ENCODE peak calls at places on chromosomes 4 and X, in seven cellular contexts. E is NCI-H2029, I is NAMALWA, S is globus pallidus, R is WTC11, M is Calu3, J is NCI-H748 treated with DMSO at 0.1 percent for 48 hours. W is an unnamed sample.

GRCh38 chr4:103499094-103499493 is 220.7 kb downstream of the TACR3 start:
- DNase-seq in I (peak), E (no peak), R (no peak), J (no peak), S (no peak), M (no peak), W (peak)

GRCh38 chr4:24411299-24411698 is 173.1 kb downstream of the DHX15 start:
- DNase-seq in I (no peak), E (no peak), S (no peak), R (no peak), J (no peak), M (no peak), W (no peak)

GRCh38 chr4:122973465-122973864 is 51.1 kb upstream of the NUDT6 start:
- DNase-seq in E (no peak), I (no peak), R (no peak), M (no peak), J (no peak), S (no peak), W (no peak)

GRCh38 chr4:25321703-25322102 is 9.1 kb downstream of the ZCCHC4 start:
- DNase-seq in S (no peak), E (no peak), M (no peak), J (no peak), R (no peak), I (no peak), W (no peak)

GRCh38 chr4:99134586-99134985 is 9.5 kb downstream of the ADH4 start:
- DNase-seq in I (no peak), E (no peak), S (no peak), R (no peak), J (no peak), M (no peak), W (no peak)

GRCh38 chr4:101953949-101954348 is 163.4 kb downstream of the BANK1 start:
- DNase-seq in S (no peak), M (peak), J (no peak), E (no peak), R (peak), I (no peak), W (peak)

GRCh38 chr4:167114416-167114971 is 119.8 kb downstream of the SPOCK3 start:
- DNase-seq in S (no peak), M (no peak), R (no peak), I (no peak), E (no peak), J (no peak), W (no peak)

GRCh38 chr4:173585876-173586572 is 56.0 kb upstream of the HAND2 start:
- DNase-seq in I (no peak), R (no peak), M (no peak), J (no peak), E (no peak), S (no peak), W (no peak)

GRCh38 chrX:154775611-154776349 is 13.1 kb downstream of the DKC1 start:
- DNase-seq in I (peak), S (no peak), E (no peak), M (no peak), R (no peak), J (no peak), W (no peak)

GRCh38 chrX:126165721-126166401 is at the start of gene DCAF12L2:
- DNase-seq in M (no peak), R (peak), S (peak), I (no peak), E (no peak), J (peak), W (peak)

GRCh38 chrX:110180928-110181310 is 137.0 kb downstream of the AMMECR1 start:
- DNase-seq in I (no peak), M (no peak), S (no peak), R (no peak), J (no peak), E (no peak), W (no peak)

GRCh38 chr4:6749340-6750171 is 33.0 kb upstream of the KIAA0232 start:
- DNase-seq in J (no peak), E (peak), M (peak), R (no peak), S (no peak), I (no peak), W (no peak)

GRCh38 chr4:142044271-142044670 is 407.9 kb downstream of the IL15 start:
- DNase-seq in R (no peak), M (no peak), E (no peak), J (no peak), I (no peak), S (no peak), W (peak)

GRCh38 chr4:143362392-143363046 is 25.8 kb downstream of the GAB1 start:
- DNase-seq in S (no peak), R (no peak), E (no peak), M (no peak), I (no peak), J (no peak), W (peak)

GRCh38 chr4:16120720-16121119 is 36.9 kb upstream of the PROM1 start:
- DNase-seq in E (no peak), M (no peak), J (no peak), I (peak), S (no peak), R (no peak), W (peak)

GRCh38 chr4:24103434-24104168 is 213.8 kb upstream of the PPARGC1A start:
- DNase-seq in I (no peak), M (no peak), J (no peak), E (peak), R (no peak), S (no peak), W (no peak)

GRCh38 chr4:2781911-2782310 is 11.0 kb upstream of the SH3BP2 start:
- DNase-seq in E (no peak), M (no peak), R (peak), S (no peak), J (no peak), I (no peak), W (no peak)

GRCh38 chrX:15815779-15816452 is 25.6 kb downstream of the ZRSR2 start:
- DNase-seq in J (no peak), I (peak), R (peak), M (peak), S (peak), E (no peak), W (peak)

GRCh38 chrX:13180807-13181206 is 136.4 kb upstream of the FAM9C start:
- DNase-seq in J (no peak), M (no peak), I (no peak), S (no peak), E (no peak), R (no peak), W (no peak)

GRCh38 chrX:2184089-2184488 is 316.7 kb downstream of the DHRSX start:
- DNase-seq in I (no peak), E (no peak), S (no peak), R (no peak), M (no peak), J (no peak), W (no peak)

GRCh38 chr4:53863731-53864130 is 200.7 kb downstream of the CHIC2 start:
- DNase-seq in E (no peak), R (no peak), M (no peak), J (no peak), S (no peak), I (no peak), W (no peak)

W was measured in GM23338.